ENCODE peak calls at places on chromosomes 3 and 15, in nine cellular contexts. Q is AG20443, U is mesenchymal stem cell, B is transverse colon, F is GM18507, T is hypothalamus, E is nephron progenitor cell, S is activated T-cell treated with anti-CD3 and anti-CD28 coated beads for 48 hours, Y is endodermal cell. H is an unnamed sample.

GRCh38 chr15:100732359-100733055 is 130.1 kb downstream of the ASB7 start:
- DNase-seq in T (no peak), Q (peak), B (no peak), F (no peak), Y (no peak), E (no peak), S (no peak), U (no peak), H (no peak)

GRCh38 chr15:47473857-47474256 is 243.4 kb upstream of the SEMA6D start:
- DNase-seq in F (no peak), T (no peak), U (no peak), Y (no peak), Q (peak), E (no peak), B (peak), S (no peak), H (no peak)

GRCh38 chr3:127820221-127820870 is 2.0 kb downstream of the MGLL start:
- DNase-seq in Y (peak), U (peak), E (no peak), F (no peak), B (peak), S (no peak), T (no peak), Q (peak), H (no peak)

GRCh38 chr15:85396554-85396953 is 16.2 kb downstream of the AKAP13 start:
- DNase-seq in F (no peak), S (no peak), Q (no peak), T (no peak), E (no peak), U (peak), Y (no peak), B (no peak), H (no peak)

GRCh38 chr3:66362541-66362941 is 138.3 kb downstream of the LRIG1 start:
- DNase-seq in S (no peak), E (no peak), U (peak), Y (no peak), Q (no peak), B (no peak), T (no peak), F (no peak), H (no peak)

GRCh38 chr3:156816091-156816793 is 9.9 kb upstream of the LEKR1 start:
- DNase-seq in E (peak), U (peak), B (peak), S (peak), F (no peak), Y (peak), T (no peak), Q (peak), H (no peak)

GRCh38 chr3:179330438-179330837 is 7.6 kb downstream of the ZNF639 start:
- DNase-seq in Y (no peak), S (no peak), B (no peak), T (no peak), E (no peak), Q (no peak), F (no peak), U (peak), H (no peak)

GRCh38 chr15:60004846-60005351 is 788 bp downstream of the FOXB1 start:
- DNase-seq in S (no peak), E (peak), B (no peak), Q (no peak), Y (peak), F (no peak), T (no peak), U (peak), H (no peak)

GRCh38 chr3:101574388-101575156 is 592 bp downstream of the PCNP start:
- DNase-seq in F (peak), T (peak), U (peak), S (peak), B (peak), E (no peak), Q (peak), Y (no peak), H (no peak)

GRCh38 chr3:39104961-39105686 is 2.3 kb downstream of the GORASP1 start:
- DNase-seq in E (no peak), T (no peak), Y (no peak), S (no peak), F (no peak), Q (no peak), B (no peak), U (no peak), H (no peak)

GRCh38 chr3:120615863-120616599 is 19.9 kb downstream of the NDUFB4 start:
- DNase-seq in E (no peak), Q (peak), Y (no peak), F (no peak), S (no peak), U (peak), T (no peak), B (peak), H (no peak)

GRCh38 chr15:39756806-39757522 is 25.7 kb downstream of the FSIP1 start:
- DNase-seq in Q (peak), B (no peak), S (no peak), E (peak), U (peak), F (no peak), T (no peak), Y (no peak), H (no peak)

GRCh38 chr3:73683706-73684105 is 59.0 kb upstream of the PDZRN3 start:
- DNase-seq in U (no peak), B (no peak), E (no peak), T (no peak), Q (no peak), Y (peak), S (no peak), F (no peak), H (no peak)

GRCh38 chr3:15754047-15754446 is 43.7 kb downstream of the ANKRD28 start:
- DNase-seq in Q (no peak), E (no peak), T (no peak), F (no peak), S (no peak), B (no peak), U (no peak), Y (no peak), H (no peak)

GRCh38 chr3:190528721-190529120 is 14.8 kb downstream of the IL1RAP start:
- DNase-seq in B (no peak), Q (no peak), F (no peak), S (no peak), E (no peak), T (no peak), U (no peak), Y (no peak), H (no peak)

GRCh38 chr15:83192742-83193141 is 14.9 kb downstream of the HDGFL3 start:
- DNase-seq in E (no peak), F (no peak), S (no peak), U (no peak), Y (no peak), T (no peak), Q (no peak), B (no peak), H (no peak)

GRCh38 chr3:71465371-71466007 is 118.0 kb downstream of the FOXP1 start:
- DNase-seq in F (no peak), Y (no peak), S (no peak), U (no peak), B (no peak), T (no peak), E (no peak), Q (no peak), H (no peak)

GRCh38 chr3:50674349-50675178 is at the start of gene DOCK3:
- DNase-seq in Y (peak), E (peak), B (peak), U (peak), T (no peak), F (peak), Q (peak), S (peak), H (no peak)

GRCh38 chr3:112401617-112402016 is 68.7 kb downstream of the CD200 start:
- DNase-seq in Y (peak), T (no peak), B (no peak), Q (no peak), F (no peak), U (no peak), S (no peak), E (no peak), H (no peak)

GRCh38 chr3:48047841-48048456 is 31.7 kb upstream of the MAP4 start:
- DNase-seq in T (no peak), E (no peak), U (no peak), Q (no peak), Y (no peak), B (no peak), F (no peak), S (no peak), H (no peak)

GRCh38 chr15:64751464-64751863 is 23.9 kb downstream of the RBPMS2 start:
- DNase-seq in T (no peak), S (no peak), E (no peak), Q (no peak), Y (peak), B (no peak), F (no peak), U (no peak), H (no peak)

GRCh38 chr3:140994316-140994715 is 52.7 kb downstream of the SLC25A36 start:
- DNase-seq in S (no peak), F (no peak), B (no peak), E (no peak), Y (no peak), U (no peak), T (no peak), Q (no peak), H (no peak)

GRCh38 chr3:70856414-70857162 is 544.1 kb upstream of the MDFIC2 start:
- DNase-seq in Q (peak), S (no peak), Y (no peak), U (peak), E (no peak), T (no peak), B (no peak), F (no peak), H (no peak)

GRCh38 chr3:128875556-128876120 is 3.8 kb upstream of the ACAD9 start:
- DNase-seq in B (peak), U (peak), Y (peak), Q (peak), T (no peak), F (no peak), S (peak), E (peak), H (peak)

GRCh38 chr3:63135362-63135761 is 142.7 kb upstream of the SYNPR start:
- DNase-seq in Q (peak), F (no peak), S (no peak), Y (no peak), B (no peak), U (no peak), E (no peak), T (no peak), H (no peak)